ENCODE peak calls at places on chromosomes 16 and 17, in five cellular contexts. F is neural crest cell; X is activated CD4-positive, alpha-beta T cell treated with anti-CD3 and anti-CD28 coated beads, Interleukin-2, amount 50 U/mL, for 1 hour; C is choroid plexus epithelial cell; Q is neuronal stem cell. T is an unnamed sample.

GRCh38 chr17:9886141-9886930 is 18.7 kb downstream of the RCVRN start:
- DNase-seq in X (no peak), Q (no peak), F (no peak), C (no peak), T (no peak)

GRCh38 chr17:47966079-47966519 is 4.8 kb upstream of the CDK5RAP3 start:
- DNase-seq in X (no peak), C (no peak), Q (no peak), F (no peak), T (peak; percentile 74)

GRCh38 chr17:65278050-65278819 is 141.1 kb downstream of the RGS9 start:
- DNase-seq in C (peak; percentile 83), Q (peak; percentile 66), F (peak; percentile 65), X (peak; percentile 9), T (peak; percentile 77)

GRCh38 chr17:47732399-47733046 is 513 bp upstream of the TBX21 start:
- DNase-seq in X (no peak), C (no peak), F (no peak), Q (no peak), T (no peak)

GRCh38 chr17:2707721-2708584 is 3.6 kb downstream of the CLUH start:
- DNase-seq in Q (no peak), F (peak; percentile 39), X (no peak), C (peak; percentile 20), T (peak; percentile 51)

GRCh38 chr16:50763211-50763610 is 21.3 kb downstream of the CYLD start:
- DNase-seq in F (no peak), Q (no peak), C (no peak), X (no peak), T (no peak)

GRCh38 chr17:13044713-13045112 is 26.9 kb upstream of the ELAC2 start:
- DNase-seq in F (no peak), X (no peak), C (no peak), Q (no peak), T (no peak)

GRCh38 chr16:27925612-27926011 is 137.9 kb downstream of the GSG1L start:
- DNase-seq in C (no peak), Q (no peak), X (no peak), F (no peak), T (no peak)

GRCh38 chr16:9503251-9503986 is 412.0 kb downstream of the HAPSTR1 start:
- DNase-seq in Q (no peak), X (no peak), C (no peak), F (no peak), T (no peak)

GRCh38 chr17:64655704-64656103 is 6.4 kb downstream of the SMURF2 start:
- DNase-seq in F (no peak), C (no peak), Q (no peak), X (no peak), T (no peak)

GRCh38 chr16:62665269-62665668 is 629.0 kb upstream of the CDH8 start:
- DNase-seq in F (peak; percentile 3), C (no peak), Q (peak; percentile 36), X (no peak), T (no peak)

GRCh38 chr17:40903129-40903847 is 18.2 kb upstream of the KRT20 start:
- DNase-seq in X (no peak), Q (no peak), C (peak; percentile 34), F (no peak), T (peak; percentile 50)

GRCh38 chr17:75159196-75160031 is 5.1 kb upstream of the JPT1 start:
- DNase-seq in F (no peak), X (no peak), C (peak; percentile 69), Q (no peak), T (no peak)

GRCh38 chr17:27218041-27218440 is 75.9 kb upstream of the WSB1 start:
- DNase-seq in X (no peak), F (no peak), C (no peak), Q (no peak), T (no peak)

GRCh38 chr16:30562021-30562420 is 3.8 kb upstream of the ZNF764 start:
- DNase-seq in C (no peak), X (no peak), Q (no peak), F (no peak), T (peak; percentile 63)

GRCh38 chr17:49290690-49291326 is 60.2 kb upstream of the PHOSPHO1 start:
- DNase-seq in Q (no peak), F (peak; percentile 25), C (peak; percentile 70), X (no peak), T (peak; percentile 17)

GRCh38 chr16:1338119-1338730 is 4.8 kb downstream of the BAIAP3 start:
- DNase-seq in Q (no peak), F (peak; percentile 46), C (no peak), X (no peak), T (peak; percentile 76)

GRCh38 chr16:2473999-2474876 is 689 bp upstream of the TBC1D24 start:
- DNase-seq in F (peak; percentile 31), C (peak; percentile 38), Q (no peak), X (peak; percentile 64), T (peak; percentile 49)

GRCh38 chr16:86363836-86364618 is 146.3 kb upstream of the FOXF1 start:
- DNase-seq in C (no peak), F (no peak), Q (no peak), X (no peak), T (peak; percentile 69)

GRCh38 chr17:76446449-76447231 is 6.3 kb downstream of the UBE2O start:
- DNase-seq in X (no peak), C (peak; percentile 92), F (no peak), Q (no peak), T (no peak)

GRCh38 chr17:64020068-64020766 is at the start of gene ICAM2:
- DNase-seq in X (peak; percentile 85), Q (no peak), C (no peak), F (no peak), T (peak; percentile 77)

GRCh38 chr17:66629762-66630161 is 205.2 kb upstream of the CACNG5 start:
- DNase-seq in C (no peak), F (no peak), Q (no peak), X (no peak), T (no peak)

GRCh38 chr17:7323731-7324437 is 5.3 kb downstream of the NEURL4 start:
- DNase-seq in Q (no peak), C (peak; percentile 51), X (peak; percentile 66), F (peak; percentile 77), T (peak; percentile 71)